ENCODE peak calls at places on chromosomes 3 and 15, in seven cellular contexts. Q is NCI-H1105 treated with DMSO at 0.1 percent for 48 hours; A is activated CD4-positive, CD25-positive, alpha-beta regulatory T cell; R is HTR-8/SVneo; I is mesenteric fat pad; K is H9; U is kidney tubule cell. C is an unnamed sample.

GRCh38 chr3:182389041-182389815 is 404.1 kb upstream of the ATP11B start:
- DNase-seq in Q (peak), A (no peak), R (no peak), I (no peak), K (no peak), U (peak), C (no peak)

GRCh38 chr15:100898661-100899462 is 19.2 kb downstream of the ALDH1A3 start:
- DNase-seq in Q (no peak), A (no peak), R (no peak), I (peak), K (no peak), U (no peak), C (no peak)

GRCh38 chr3:150063237-150063636 is 92.5 kb upstream of the PFN2 start:
- DNase-seq in Q (no peak), A (no peak), R (no peak), I (no peak), K (no peak), U (no peak), C (no peak)

GRCh38 chr3:186098740-186099139 is 10.1 kb downstream of the ETV5 start:
- DNase-seq in Q (no peak), A (no peak), R (no peak), I (no peak), K (no peak), U (no peak), C (no peak)

GRCh38 chr3:71425491-71426071 is 157.9 kb downstream of the FOXP1 start:
- DNase-seq in Q (no peak), A (no peak), R (peak), I (no peak), K (no peak), U (peak), C (no peak)

GRCh38 chr3:48222616-48223513 is at the start of gene CAMP:
- DNase-seq in Q (no peak), A (no peak), R (peak), I (peak), K (no peak), U (peak), C (peak)

GRCh38 chr15:31484369-31484951 is 157.8 kb downstream of the KLF13 start:
- DNase-seq in Q (no peak), A (no peak), R (no peak), I (no peak), K (peak), U (no peak), C (no peak)

GRCh38 chr3:11924518-11924917 is 77.8 kb upstream of the TAMM41 start:
- DNase-seq in Q (no peak), A (no peak), R (no peak), I (peak), K (no peak), U (no peak), C (no peak)

GRCh38 chr3:37819591-37819990 is 42.1 kb upstream of the CTDSPL start:
- DNase-seq in Q (no peak), A (no peak), R (no peak), I (no peak), K (no peak), U (peak), C (no peak)

GRCh38 chr15:62857411-62857853 is 185.1 kb upstream of the TPM1 start:
- DNase-seq in Q (no peak), A (no peak), R (no peak), I (no peak), K (no peak), U (peak), C (no peak)

GRCh38 chr15:51103330-51103729 is 8.6 kb upstream of the TNFAIP8L3 start:
- DNase-seq in Q (no peak), A (no peak), R (no peak), I (no peak), K (no peak), U (peak), C (peak)

GRCh38 chr3:131238496-131238895 is 143.1 kb upstream of the NUDT16 start:
- DNase-seq in Q (no peak), A (no peak), R (no peak), I (no peak), K (no peak), U (no peak), C (no peak)

GRCh38 chr15:33226559-33227181 is 32.2 kb upstream of the FMN1 start:
- DNase-seq in Q (peak), A (peak), R (no peak), I (no peak), K (peak), U (peak), C (peak)

GRCh38 chr3:79019924-79020173 is 747.9 kb downstream of the ROBO1 start:
- DNase-seq in Q (no peak), A (no peak), R (no peak), I (no peak), K (no peak), U (no peak), C (no peak)

GRCh38 chr3:57783186-57784088 is 27.3 kb downstream of the SLMAP start:
- DNase-seq in Q (no peak), A (no peak), R (no peak), I (no peak), K (no peak), U (no peak), C (peak)

GRCh38 chr3:29436612-29437313 is 155.9 kb downstream of the RBMS3 start:
- DNase-seq in Q (no peak), A (no peak), R (no peak), I (no peak), K (no peak), U (no peak), C (no peak)

GRCh38 chr3:50913279-50913678 is 238.6 kb downstream of the DOCK3 start:
- DNase-seq in Q (peak), A (no peak), R (no peak), I (no peak), K (no peak), U (no peak), C (no peak)

GRCh38 chr3:85875589-85875988 is 916.8 kb downstream of the CADM2 start:
- DNase-seq in Q (no peak), A (no peak), R (no peak), I (no peak), K (no peak), U (no peak), C (no peak)

GRCh38 chr3:171804618-171805389 is 5.5 kb downstream of the PLD1 start:
- DNase-seq in Q (no peak), A (no peak), R (no peak), I (no peak), K (no peak), U (no peak), C (no peak)

GRCh38 chr3:14540209-14540575 is at the start of gene GRIP2:
- DNase-seq in Q (no peak), A (no peak), R (no peak), I (no peak), K (no peak), U (no peak), C (no peak)

GRCh38 chr15:72198410-72199270 is 1.1 kb upstream of the GRAMD2A start:
- DNase-seq in Q (peak), A (no peak), R (no peak), I (peak), K (no peak), U (no peak), C (no peak)